ENCODE peak calls at places on chromosomes 11 and 22, in eight cellular contexts. One of them, this sample, is unnamed.

GRCh38 chr11:68383976-68384501 is 71.6 kb downstream of the LRP5 start:
- DNase-seq in activated gamma-delta T cell: no peak
- DNase-seq in islet precursor cell: peak
- DNase-seq in ELR: peak
- DNase-seq in mucosa of descending colon: peak
- DNase-seq in MV-4-11: peak
- DNase-seq in sciatic nerve: peak
- DNase-seq in NCI-H226: no peak
- DNase-seq in this sample: peak

GRCh38 chr22:38655532-38656255 is 498 bp downstream of the FAM227A start:
- DNase-seq in activated gamma-delta T cell: no peak
- DNase-seq in islet precursor cell: no peak
- DNase-seq in ELR: peak
- DNase-seq in mucosa of descending colon: no peak
- DNase-seq in MV-4-11: no peak
- DNase-seq in sciatic nerve: no peak
- DNase-seq in NCI-H226: no peak
- DNase-seq in this sample: no peak

GRCh38 chr22:39522567-39523300 is 2.4 kb downstream of the ATF4 start:
- DNase-seq in activated gamma-delta T cell: no peak
- DNase-seq in islet precursor cell: no peak
- DNase-seq in ELR: peak
- DNase-seq in mucosa of descending colon: peak
- DNase-seq in MV-4-11: peak
- DNase-seq in sciatic nerve: no peak
- DNase-seq in NCI-H226: no peak
- DNase-seq in this sample: peak

GRCh38 chr11:79488286-79488685 is 47.5 kb upstream of the TENM4 start:
- DNase-seq in activated gamma-delta T cell: no peak
- DNase-seq in islet precursor cell: no peak
- DNase-seq in ELR: no peak
- DNase-seq in mucosa of descending colon: no peak
- DNase-seq in MV-4-11: no peak
- DNase-seq in sciatic nerve: no peak
- DNase-seq in NCI-H226: peak
- DNase-seq in this sample: no peak

GRCh38 chr11:8097062-8097814 is 16.2 kb downstream of the TUB start:
- DNase-seq in activated gamma-delta T cell: no peak
- DNase-seq in islet precursor cell: peak
- DNase-seq in ELR: no peak
- DNase-seq in mucosa of descending colon: no peak
- DNase-seq in MV-4-11: peak
- DNase-seq in sciatic nerve: no peak
- DNase-seq in NCI-H226: no peak
- DNase-seq in this sample: no peak

GRCh38 chr11:111788051-111788450 is 21.9 kb upstream of the PPP2R1B start:
- DNase-seq in activated gamma-delta T cell: no peak
- DNase-seq in islet precursor cell: peak
- DNase-seq in ELR: no peak
- DNase-seq in mucosa of descending colon: no peak
- DNase-seq in MV-4-11: no peak
- DNase-seq in sciatic nerve: no peak
- DNase-seq in NCI-H226: no peak
- DNase-seq in this sample: no peak

GRCh38 chr11:74090701-74091100 is 80.1 kb downstream of the C2CD3 start:
- DNase-seq in activated gamma-delta T cell: no peak
- DNase-seq in islet precursor cell: no peak
- DNase-seq in ELR: peak
- DNase-seq in mucosa of descending colon: no peak
- DNase-seq in MV-4-11: no peak
- DNase-seq in sciatic nerve: no peak
- DNase-seq in NCI-H226: no peak
- DNase-seq in this sample: no peak

GRCh38 chr11:19511413-19512183 is 201.0 kb upstream of the NAV2 start:
- DNase-seq in activated gamma-delta T cell: no peak
- DNase-seq in islet precursor cell: no peak
- DNase-seq in ELR: no peak
- DNase-seq in mucosa of descending colon: peak
- DNase-seq in MV-4-11: no peak
- DNase-seq in sciatic nerve: peak
- DNase-seq in NCI-H226: no peak
- DNase-seq in this sample: no peak

GRCh38 chr11:120208777-120209176 is 2.1 kb upstream of the OAF start:
- DNase-seq in activated gamma-delta T cell: no peak
- DNase-seq in islet precursor cell: no peak
- DNase-seq in ELR: peak
- DNase-seq in mucosa of descending colon: no peak
- DNase-seq in MV-4-11: peak
- DNase-seq in sciatic nerve: no peak
- DNase-seq in NCI-H226: peak
- DNase-seq in this sample: no peak

GRCh38 chr11:109971184-109971523 is 122.0 kb upstream of the ZC3H12C start:
- DNase-seq in activated gamma-delta T cell: no peak
- DNase-seq in islet precursor cell: no peak
- DNase-seq in ELR: peak
- DNase-seq in mucosa of descending colon: no peak
- DNase-seq in MV-4-11: peak
- DNase-seq in sciatic nerve: no peak
- DNase-seq in NCI-H226: peak
- DNase-seq in this sample: no peak

GRCh38 chr11:45918331-45918941 is 759 bp upstream of the PEX16 start:
- DNase-seq in activated gamma-delta T cell: peak
- DNase-seq in islet precursor cell: peak
- DNase-seq in ELR: peak
- DNase-seq in mucosa of descending colon: peak
- DNase-seq in MV-4-11: peak
- DNase-seq in sciatic nerve: peak
- DNase-seq in NCI-H226: peak
- DNase-seq in this sample: peak

GRCh38 chr11:92753161-92753560 is 216.3 kb upstream of the MTNR1B start:
- DNase-seq in activated gamma-delta T cell: no peak
- DNase-seq in islet precursor cell: no peak
- DNase-seq in ELR: no peak
- DNase-seq in mucosa of descending colon: no peak
- DNase-seq in MV-4-11: no peak
- DNase-seq in sciatic nerve: no peak
- DNase-seq in NCI-H226: no peak
- DNase-seq in this sample: no peak

GRCh38 chr22:37887610-37888378 is 18.3 kb upstream of the MICALL1 start:
- DNase-seq in activated gamma-delta T cell: no peak
- DNase-seq in islet precursor cell: peak
- DNase-seq in ELR: peak
- DNase-seq in mucosa of descending colon: no peak
- DNase-seq in MV-4-11: no peak
- DNase-seq in sciatic nerve: peak
- DNase-seq in NCI-H226: peak
- DNase-seq in this sample: no peak

GRCh38 chr11:126443120-126443519 is 87.6 kb downstream of the ST3GAL4 start:
- DNase-seq in activated gamma-delta T cell: no peak
- DNase-seq in islet precursor cell: no peak
- DNase-seq in ELR: no peak
- DNase-seq in mucosa of descending colon: no peak
- DNase-seq in MV-4-11: no peak
- DNase-seq in sciatic nerve: no peak
- DNase-seq in NCI-H226: no peak
- DNase-seq in this sample: no peak

GRCh38 chr11:130215531-130216220 is 56.1 kb downstream of the ST14 start:
- DNase-seq in activated gamma-delta T cell: no peak
- DNase-seq in islet precursor cell: no peak
- DNase-seq in ELR: no peak
- DNase-seq in mucosa of descending colon: no peak
- DNase-seq in MV-4-11: no peak
- DNase-seq in sciatic nerve: peak
- DNase-seq in NCI-H226: no peak
- DNase-seq in this sample: no peak

GRCh38 chr11:16815047-16815767 is 76.8 kb downstream of the C11orf58 start:
- DNase-seq in activated gamma-delta T cell: no peak
- DNase-seq in islet precursor cell: no peak
- DNase-seq in ELR: no peak
- DNase-seq in mucosa of descending colon: peak
- DNase-seq in MV-4-11: peak
- DNase-seq in sciatic nerve: peak
- DNase-seq in NCI-H226: no peak
- DNase-seq in this sample: no peak

This sample was measured in DND-41.